ENCODE peak calls at places on chromosomes 13 and 19, in six cellular contexts. One of them, this sample, is unnamed.

GRCh38 chr13:94825507-94825906 is 113.2 kb upstream of the SOX21 start:
- DNase-seq in head of caudate nucleus: peak; percentile 84
- DNase-seq in smooth muscle cell of the brain vasculature: peak; percentile 18
- DNase-seq in iris pigment epithelial cell: peak; percentile 21
- DNase-seq in GM04503: no peak
- DNase-seq in NCI-H1105 treated with DMSO at 0.1 percent for 48 hours: peak; percentile 37
- DNase-seq in this sample: no peak

GRCh38 chr19:35048911-35049411 is 7.4 kb downstream of the HPN start:
- DNase-seq in iris pigment epithelial cell: no peak
- DNase-seq in head of caudate nucleus: peak; percentile 89
- DNase-seq in NCI-H1105 treated with DMSO at 0.1 percent for 48 hours: peak; percentile 66
- DNase-seq in smooth muscle cell of the brain vasculature: no peak
- DNase-seq in GM04503: no peak
- DNase-seq in this sample: no peak

GRCh38 chr19:50542825-50543428 is 25.3 kb downstream of the LRRC4B start:
- DNase-seq in iris pigment epithelial cell: no peak
- DNase-seq in smooth muscle cell of the brain vasculature: no peak
- DNase-seq in NCI-H1105 treated with DMSO at 0.1 percent for 48 hours: no peak
- DNase-seq in GM04503: no peak
- DNase-seq in head of caudate nucleus: no peak
- DNase-seq in this sample: no peak

GRCh38 chr13:110258876-110259631 is 47.9 kb downstream of the COL4A1 start:
- DNase-seq in GM04503: no peak
- DNase-seq in NCI-H1105 treated with DMSO at 0.1 percent for 48 hours: no peak
- DNase-seq in iris pigment epithelial cell: no peak
- DNase-seq in smooth muscle cell of the brain vasculature: no peak
- DNase-seq in head of caudate nucleus: no peak
- DNase-seq in this sample: no peak

GRCh38 chr13:51245583-51245982 is 23.4 kb downstream of the FAM124A start:
- DNase-seq in GM04503: no peak
- DNase-seq in iris pigment epithelial cell: no peak
- DNase-seq in NCI-H1105 treated with DMSO at 0.1 percent for 48 hours: no peak
- DNase-seq in head of caudate nucleus: no peak
- DNase-seq in smooth muscle cell of the brain vasculature: no peak
- DNase-seq in this sample: no peak

GRCh38 chr13:110338441-110339101 is 31.5 kb downstream of the COL4A2 start:
- DNase-seq in iris pigment epithelial cell: peak; percentile 81
- DNase-seq in NCI-H1105 treated with DMSO at 0.1 percent for 48 hours: no peak
- DNase-seq in smooth muscle cell of the brain vasculature: peak; percentile 85
- DNase-seq in GM04503: peak; percentile 59
- DNase-seq in head of caudate nucleus: no peak
- DNase-seq in this sample: peak; percentile 66

GRCh38 chr13:21079761-21080730 is 18.7 kb upstream of the LATS2 start:
- DNase-seq in iris pigment epithelial cell: peak; percentile 92
- DNase-seq in NCI-H1105 treated with DMSO at 0.1 percent for 48 hours: peak; percentile 74
- DNase-seq in GM04503: peak; percentile 97
- DNase-seq in head of caudate nucleus: peak; percentile 32
- DNase-seq in smooth muscle cell of the brain vasculature: no peak
- DNase-seq in this sample: peak; percentile 83

GRCh38 chr13:96020155-96020575 is 33.0 kb downstream of the UGGT2 start:
- DNase-seq in smooth muscle cell of the brain vasculature: peak; percentile 51
- DNase-seq in GM04503: peak; percentile 20
- DNase-seq in iris pigment epithelial cell: peak; percentile 82
- DNase-seq in head of caudate nucleus: peak; percentile 74
- DNase-seq in NCI-H1105 treated with DMSO at 0.1 percent for 48 hours: peak; percentile 63
- DNase-seq in this sample: peak; percentile 34

GRCh38 chr19:8321760-8322637 is 703 bp downstream of the RPS28 start:
- DNase-seq in GM04503: no peak
- DNase-seq in NCI-H1105 treated with DMSO at 0.1 percent for 48 hours: no peak
- DNase-seq in smooth muscle cell of the brain vasculature: no peak
- DNase-seq in iris pigment epithelial cell: no peak
- DNase-seq in head of caudate nucleus: peak; percentile 63
- DNase-seq in this sample: no peak

GRCh38 chr19:14325134-14325533 is 56.1 kb upstream of the ADGRE5 start:
- DNase-seq in smooth muscle cell of the brain vasculature: no peak
- DNase-seq in NCI-H1105 treated with DMSO at 0.1 percent for 48 hours: no peak
- DNase-seq in iris pigment epithelial cell: no peak
- DNase-seq in head of caudate nucleus: no peak
- DNase-seq in GM04503: no peak
- DNase-seq in this sample: no peak

GRCh38 chr19:48760514-48761221 is 5.3 kb downstream of the FGF21 start:
- DNase-seq in GM04503: no peak
- DNase-seq in smooth muscle cell of the brain vasculature: no peak
- DNase-seq in head of caudate nucleus: no peak
- DNase-seq in iris pigment epithelial cell: no peak
- DNase-seq in NCI-H1105 treated with DMSO at 0.1 percent for 48 hours: no peak
- DNase-seq in this sample: no peak

GRCh38 chr13:46010148-46010547 is 42.4 kb downstream of the ZC3H13 start:
- DNase-seq in head of caudate nucleus: peak; percentile 54
- DNase-seq in iris pigment epithelial cell: peak; percentile 8
- DNase-seq in GM04503: no peak
- DNase-seq in NCI-H1105 treated with DMSO at 0.1 percent for 48 hours: no peak
- DNase-seq in smooth muscle cell of the brain vasculature: no peak
- DNase-seq in this sample: peak; percentile 19

GRCh38 chr13:41897126-41897525 is 63.8 kb downstream of the VWA8 start:
- DNase-seq in GM04503: no peak
- DNase-seq in NCI-H1105 treated with DMSO at 0.1 percent for 48 hours: no peak
- DNase-seq in iris pigment epithelial cell: peak; percentile 64
- DNase-seq in smooth muscle cell of the brain vasculature: no peak
- DNase-seq in head of caudate nucleus: no peak
- DNase-seq in this sample: no peak

GRCh38 chr13:111911141-111911720 is 155.7 kb upstream of the SOX1 start:
- DNase-seq in iris pigment epithelial cell: no peak
- DNase-seq in smooth muscle cell of the brain vasculature: no peak
- DNase-seq in GM04503: no peak
- DNase-seq in head of caudate nucleus: peak; percentile 7
- DNase-seq in NCI-H1105 treated with DMSO at 0.1 percent for 48 hours: no peak
- DNase-seq in this sample: no peak

GRCh38 chr19:47781590-47782318 is 3.3 kb downstream of the SELENOW start:
- DNase-seq in NCI-H1105 treated with DMSO at 0.1 percent for 48 hours: no peak
- DNase-seq in GM04503: no peak
- DNase-seq in iris pigment epithelial cell: no peak
- DNase-seq in head of caudate nucleus: peak; percentile 84
- DNase-seq in smooth muscle cell of the brain vasculature: no peak
- DNase-seq in this sample: peak; percentile 25

GRCh38 chr19:17841371-17841809 is 6.4 kb downstream of the JAK3 start:
- DNase-seq in smooth muscle cell of the brain vasculature: no peak
- DNase-seq in GM04503: no peak
- DNase-seq in NCI-H1105 treated with DMSO at 0.1 percent for 48 hours: no peak
- DNase-seq in head of caudate nucleus: no peak
- DNase-seq in iris pigment epithelial cell: no peak
- DNase-seq in this sample: peak; percentile 47

GRCh38 chr19:5941673-5942072 is 27.6 kb downstream of the CAPS start:
- DNase-seq in NCI-H1105 treated with DMSO at 0.1 percent for 48 hours: no peak
- DNase-seq in smooth muscle cell of the brain vasculature: no peak
- DNase-seq in GM04503: no peak
- DNase-seq in head of caudate nucleus: no peak
- DNase-seq in iris pigment epithelial cell: no peak
- DNase-seq in this sample: no peak

GRCh38 chr13:99955747-99956472 is 15.7 kb downstream of the ZIC5 start:
- DNase-seq in head of caudate nucleus: no peak
- DNase-seq in GM04503: no peak
- DNase-seq in smooth muscle cell of the brain vasculature: no peak
- DNase-seq in iris pigment epithelial cell: peak; percentile 32
- DNase-seq in NCI-H1105 treated with DMSO at 0.1 percent for 48 hours: no peak
- DNase-seq in this sample: no peak

GRCh38 chr19:38004505-38005223 is 97.7 kb downstream of the SIPA1L3 start:
- DNase-seq in smooth muscle cell of the brain vasculature: peak; percentile 82
- DNase-seq in iris pigment epithelial cell: peak; percentile 98
- DNase-seq in GM04503: peak; percentile 95
- DNase-seq in NCI-H1105 treated with DMSO at 0.1 percent for 48 hours: peak; percentile 93
- DNase-seq in head of caudate nucleus: peak; percentile 98
- DNase-seq in this sample: peak; percentile 89

GRCh38 chr19:16293133-16294085 is 31.2 kb upstream of the KLF2 start:
- DNase-seq in GM04503: peak; percentile 83
- DNase-seq in NCI-H1105 treated with DMSO at 0.1 percent for 48 hours: peak; percentile 52
- DNase-seq in smooth muscle cell of the brain vasculature: no peak
- DNase-seq in head of caudate nucleus: no peak
- DNase-seq in iris pigment epithelial cell: peak; percentile 99
- DNase-seq in this sample: no peak

GRCh38 chr13:21717817-21718216 is 46.9 kb downstream of the FGF9 start:
- DNase-seq in GM04503: no peak
- DNase-seq in head of caudate nucleus: no peak
- DNase-seq in smooth muscle cell of the brain vasculature: no peak
- DNase-seq in NCI-H1105 treated with DMSO at 0.1 percent for 48 hours: no peak
- DNase-seq in iris pigment epithelial cell: no peak
- DNase-seq in this sample: no peak

This sample was measured in trophoblast cell.